ENCODE peak calls at places on chromosome 12, in five cellular contexts. One of them, this sample, is unnamed.

GRCh38 chr12:88781909-88782308 is 201.6 kb upstream of the KITLG start:
- DNase-seq in H1: no peak
- DNase-seq in H9: no peak
- DNase-seq in mesenchymal stem cell: peak
- DNase-seq in neuronal stem cell: no peak
- DNase-seq in this sample: peak

GRCh38 chr12:52210925-52211650 is 19.3 kb upstream of the KRT80 start:
- DNase-seq in mesenchymal stem cell: no peak
- DNase-seq in H1: no peak
- DNase-seq in neuronal stem cell: no peak
- DNase-seq in H9: no peak
- DNase-seq in this sample: no peak

GRCh38 chr12:26853303-26854027 is 20.5 kb upstream of the ITPR2 start:
- DNase-seq in H1: peak
- DNase-seq in H9: peak
- DNase-seq in mesenchymal stem cell: peak
- DNase-seq in neuronal stem cell: peak
- DNase-seq in this sample: peak

GRCh38 chr12:74514098-74514872 is 23.4 kb upstream of the ATXN7L3B start:
- DNase-seq in H9: peak
- DNase-seq in neuronal stem cell: no peak
- DNase-seq in mesenchymal stem cell: no peak
- DNase-seq in H1: no peak
- DNase-seq in this sample: no peak

GRCh38 chr12:127070512-127071157 is 1196.3 kb upstream of the TMEM132C start:
- DNase-seq in neuronal stem cell: no peak
- DNase-seq in mesenchymal stem cell: no peak
- DNase-seq in H9: no peak
- DNase-seq in H1: no peak
- DNase-seq in this sample: no peak

GRCh38 chr12:45583011-45583657 is 146.4 kb upstream of the ARID2 start:
- DNase-seq in H9: no peak
- DNase-seq in neuronal stem cell: no peak
- DNase-seq in H1: no peak
- DNase-seq in mesenchymal stem cell: peak
- DNase-seq in this sample: peak

GRCh38 chr12:108825205-108825950 is 32.0 kb downstream of the SSH1 start:
- DNase-seq in mesenchymal stem cell: peak
- DNase-seq in H9: no peak
- DNase-seq in neuronal stem cell: no peak
- DNase-seq in H1: no peak
- DNase-seq in this sample: no peak

GRCh38 chr12:94641283-94641682 is 9.1 kb downstream of the TMCC3 start:
- DNase-seq in H9: no peak
- DNase-seq in H1: no peak
- DNase-seq in neuronal stem cell: no peak
- DNase-seq in mesenchymal stem cell: no peak
- DNase-seq in this sample: no peak

GRCh38 chr12:78118036-78118435 is 287.3 kb downstream of the NAV3 start:
- DNase-seq in mesenchymal stem cell: no peak
- DNase-seq in neuronal stem cell: no peak
- DNase-seq in H1: no peak
- DNase-seq in H9: peak
- DNase-seq in this sample: peak

GRCh38 chr12:1434296-1434955 is 160.0 kb downstream of the FBXL14 start:
- DNase-seq in H1: no peak
- DNase-seq in neuronal stem cell: no peak
- DNase-seq in mesenchymal stem cell: no peak
- DNase-seq in H9: no peak
- DNase-seq in this sample: no peak

GRCh38 chr12:57342207-57342691 is 88.6 kb downstream of the R3HDM2 start:
- DNase-seq in neuronal stem cell: peak
- DNase-seq in mesenchymal stem cell: peak
- DNase-seq in H9: peak
- DNase-seq in H1: peak
- DNase-seq in this sample: peak

GRCh38 chr12:119154435-119154818 is 24.3 kb upstream of the HSPB8 start:
- DNase-seq in neuronal stem cell: peak
- DNase-seq in mesenchymal stem cell: peak
- DNase-seq in H9: peak
- DNase-seq in H1: peak
- DNase-seq in this sample: peak

GRCh38 chr12:27198036-27198435 is 46.0 kb upstream of the STK38L start:
- DNase-seq in neuronal stem cell: no peak
- DNase-seq in H1: no peak
- DNase-seq in mesenchymal stem cell: peak
- DNase-seq in H9: no peak
- DNase-seq in this sample: no peak

GRCh38 chr12:81147286-81147919 is 69.5 kb downstream of the ACSS3 start:
- DNase-seq in mesenchymal stem cell: no peak
- DNase-seq in H9: no peak
- DNase-seq in neuronal stem cell: no peak
- DNase-seq in H1: no peak
- DNase-seq in this sample: no peak

GRCh38 chr12:98939350-98939749 is 294.3 kb downstream of the APAF1 start:
- DNase-seq in H9: no peak
- DNase-seq in H1: no peak
- DNase-seq in neuronal stem cell: peak
- DNase-seq in mesenchymal stem cell: peak
- DNase-seq in this sample: no peak

GRCh38 chr12:132711169-132711843 is 664 bp downstream of the PGAM5 start:
- DNase-seq in H1: peak
- DNase-seq in H9: no peak
- DNase-seq in mesenchymal stem cell: peak
- DNase-seq in neuronal stem cell: no peak
- DNase-seq in this sample: no peak

GRCh38 chr12:48193623-48194022 is 9.5 kb downstream of the OR10AD1 start:
- DNase-seq in neuronal stem cell: no peak
- DNase-seq in mesenchymal stem cell: no peak
- DNase-seq in H9: no peak
- DNase-seq in H1: no peak
- DNase-seq in this sample: no peak

GRCh38 chr12:57461326-57461903 is 1.8 kb downstream of the GLI1 start:
- DNase-seq in neuronal stem cell: peak
- DNase-seq in H9: peak
- DNase-seq in H1: peak
- DNase-seq in mesenchymal stem cell: peak
- DNase-seq in this sample: peak

GRCh38 chr12:51323317-51323960 is 535 bp downstream of the BIN2 start:
- DNase-seq in H1: no peak
- DNase-seq in neuronal stem cell: no peak
- DNase-seq in H9: no peak
- DNase-seq in mesenchymal stem cell: no peak
- DNase-seq in this sample: peak

GRCh38 chr12:75781532-75782046 is 250.0 kb downstream of the PHLDA1 start:
- DNase-seq in H9: no peak
- DNase-seq in H1: no peak
- DNase-seq in mesenchymal stem cell: peak
- DNase-seq in neuronal stem cell: no peak
- DNase-seq in this sample: peak

GRCh38 chr12:117402363-117402762 is 40.9 kb upstream of the NOS1 start:
- DNase-seq in H1: no peak
- DNase-seq in H9: peak
- DNase-seq in neuronal stem cell: no peak
- DNase-seq in mesenchymal stem cell: no peak
- DNase-seq in this sample: no peak

GRCh38 chr12:72273499-72273837 is 1.3 kb downstream of the TRHDE start:
- DNase-seq in H1: peak
- DNase-seq in H9: no peak
- DNase-seq in neuronal stem cell: no peak
- DNase-seq in mesenchymal stem cell: no peak
- DNase-seq in this sample: no peak

GRCh38 chr12:124213606-124214347 is 81.1 kb upstream of the RFLNA start:
- DNase-seq in H9: no peak
- DNase-seq in H1: no peak
- DNase-seq in neuronal stem cell: no peak
- DNase-seq in mesenchymal stem cell: no peak
- DNase-seq in this sample: no peak

GRCh38 chr12:9948606-9949286 is 16.6 kb upstream of the CLEC2A start:
- DNase-seq in H1: no peak
- DNase-seq in mesenchymal stem cell: no peak
- DNase-seq in neuronal stem cell: no peak
- DNase-seq in H9: no peak
- DNase-seq in this sample: no peak

GRCh38 chr12:123351349-123351748 is 13.3 kb downstream of the SBNO1 start:
- DNase-seq in neuronal stem cell: no peak
- DNase-seq in mesenchymal stem cell: no peak
- DNase-seq in H1: no peak
- DNase-seq in H9: no peak
- DNase-seq in this sample: no peak

GRCh38 chr12:58367041-58367440 is 425.7 kb downstream of the ATP23 start:
- DNase-seq in H1: no peak
- DNase-seq in H9: no peak
- DNase-seq in mesenchymal stem cell: no peak
- DNase-seq in neuronal stem cell: no peak
- DNase-seq in this sample: no peak

GRCh38 chr12:6936378-6936638 is 7.3 kb upstream of the RNU7-1 start:
- DNase-seq in neuronal stem cell: no peak
- DNase-seq in mesenchymal stem cell: no peak
- DNase-seq in H9: no peak
- DNase-seq in H1: no peak
- DNase-seq in this sample: no peak

GRCh38 chr12:131002271-131002670 is 48.6 kb downstream of the ADGRD1 start:
- DNase-seq in H9: no peak
- DNase-seq in H1: no peak
- DNase-seq in mesenchymal stem cell: no peak
- DNase-seq in neuronal stem cell: no peak
- DNase-seq in this sample: no peak

GRCh38 chr12:49359671-49360070 is 7.6 kb upstream of the SPATS2 start:
- DNase-seq in H9: no peak
- DNase-seq in H1: no peak
- DNase-seq in neuronal stem cell: no peak
- DNase-seq in mesenchymal stem cell: no peak
- DNase-seq in this sample: no peak

GRCh38 chr12:49357099-49357678 is 10.1 kb upstream of the SPATS2 start:
- DNase-seq in H9: no peak
- DNase-seq in neuronal stem cell: no peak
- DNase-seq in mesenchymal stem cell: peak
- DNase-seq in H1: no peak
- DNase-seq in this sample: peak

GRCh38 chr12:49362077-49362476 is 5.2 kb upstream of the SPATS2 start:
- DNase-seq in neuronal stem cell: no peak
- DNase-seq in mesenchymal stem cell: no peak
- DNase-seq in H9: no peak
- DNase-seq in H1: no peak
- DNase-seq in this sample: no peak

GRCh38 chr12:49355913-49356312 is 9.2 kb downstream of the DNAJC22 start:
- DNase-seq in mesenchymal stem cell: no peak
- DNase-seq in H1: no peak
- DNase-seq in neuronal stem cell: no peak
- DNase-seq in H9: no peak
- DNase-seq in this sample: no peak

GRCh38 chr12:49358548-49359141 is 8.6 kb upstream of the SPATS2 start:
- DNase-seq in neuronal stem cell: peak
- DNase-seq in H9: peak
- DNase-seq in mesenchymal stem cell: peak
- DNase-seq in H1: peak
- DNase-seq in this sample: no peak
- H3K27ac ChIP-seq in neuronal stem cell: no peak
- H3K27ac ChIP-seq in H9: no peak
- H3K27ac ChIP-seq in mesenchymal stem cell: no peak
- H3K27ac ChIP-seq in H1: no peak
- H3K27ac ChIP-seq in this sample: no peak

GRCh38 chr12:113128802-113129663 is 6.5 kb downstream of the RASAL1 start:
- DNase-seq in H1: no peak
- DNase-seq in H9: no peak
- DNase-seq in neuronal stem cell: no peak
- DNase-seq in mesenchymal stem cell: no peak
- DNase-seq in this sample: no peak
- H2BK12ac ChIP-seq in H1: no peak
- H2BK12ac ChIP-seq in H9: no peak
- H2BK12ac ChIP-seq in neuronal stem cell: no peak
- H2BK12ac ChIP-seq in mesenchymal stem cell: no peak
- H2BK12ac ChIP-seq in this sample: no peak

GRCh38 chr12:113231275-113232231 is 10.3 kb downstream of the TPCN1 start:
- DNase-seq in H1: no peak
- DNase-seq in mesenchymal stem cell: peak
- DNase-seq in H9: peak
- DNase-seq in neuronal stem cell: no peak
- DNase-seq in this sample: peak

GRCh38 chr12:113232232-113232615 is 11.0 kb downstream of the TPCN1 start:
- DNase-seq in H1: no peak
- DNase-seq in mesenchymal stem cell: no peak
- DNase-seq in H9: no peak
- DNase-seq in neuronal stem cell: no peak
- DNase-seq in this sample: no peak

GRCh38 chr12:113232787-113233585 is 11.7 kb downstream of the TPCN1 start:
- DNase-seq in neuronal stem cell: no peak
- DNase-seq in H9: peak
- DNase-seq in H1: peak
- DNase-seq in mesenchymal stem cell: no peak
- DNase-seq in this sample: peak

GRCh38 chr12:113228394-113229028 is 7.2 kb downstream of the TPCN1 start:
- DNase-seq in H1: no peak
- DNase-seq in mesenchymal stem cell: no peak
- DNase-seq in H9: no peak
- DNase-seq in neuronal stem cell: no peak
- DNase-seq in this sample: no peak

GRCh38 chr12:113230315-113231274 is 9.3 kb downstream of the TPCN1 start:
- DNase-seq in H9: no peak
- DNase-seq in H1: no peak
- DNase-seq in mesenchymal stem cell: no peak
- DNase-seq in neuronal stem cell: no peak
- DNase-seq in this sample: peak
- H4K8ac ChIP-seq in H9: no peak
- H4K8ac ChIP-seq in H1: no peak
- H4K8ac ChIP-seq in mesenchymal stem cell: peak
- H4K8ac ChIP-seq in neuronal stem cell: no peak
- H4K8ac ChIP-seq in this sample: peak

GRCh38 chr12:56288705-56289387 is 11.3 kb downstream of the CS start:
- DNase-seq in H9: no peak
- DNase-seq in H1: no peak
- DNase-seq in mesenchymal stem cell: no peak
- DNase-seq in neuronal stem cell: no peak
- DNase-seq in this sample: no peak

GRCh38 chr12:56296207-56296785 is 3.8 kb downstream of the CS start:
- DNase-seq in mesenchymal stem cell: no peak
- DNase-seq in neuronal stem cell: no peak
- DNase-seq in H1: no peak
- DNase-seq in H9: no peak
- DNase-seq in this sample: no peak

GRCh38 chr12:56298828-56299227 is 1.3 kb downstream of the CS start:
- DNase-seq in H1: no peak
- DNase-seq in mesenchymal stem cell: no peak
- DNase-seq in H9: no peak
- DNase-seq in neuronal stem cell: no peak
- DNase-seq in this sample: no peak

GRCh38 chr12:56297400-56297799 is 2.7 kb downstream of the CS start:
- DNase-seq in mesenchymal stem cell: no peak
- DNase-seq in neuronal stem cell: no peak
- DNase-seq in H9: no peak
- DNase-seq in H1: no peak
- DNase-seq in this sample: peak

GRCh38 chr12:56293785-56294184 is 6.3 kb downstream of the CS start:
- DNase-seq in H9: no peak
- DNase-seq in mesenchymal stem cell: no peak
- DNase-seq in H1: no peak
- DNase-seq in neuronal stem cell: no peak
- DNase-seq in this sample: no peak
- H3K27ac ChIP-seq in H9: no peak
- H3K27ac ChIP-seq in mesenchymal stem cell: no peak
- H3K27ac ChIP-seq in H1: no peak
- H3K27ac ChIP-seq in neuronal stem cell: no peak
- H3K27ac ChIP-seq in this sample: no peak

This sample was measured in trophoblast cell.